ENCODE peak calls at places on chromosomes 13 and 19, in eight cellular contexts. One of them, this sample, is unnamed.

GRCh38 chr13:113649212-113649611 is 8.8 kb downstream of the ATP4B start:
- DNase-seq in brain microvascular endothelial cell: no peak
- DNase-seq in iris pigment epithelial cell: no peak
- DNase-seq in T-helper 2 cell: no peak
- DNase-seq in NCI-H510A: no peak
- DNase-seq in omental fat pad: no peak
- DNase-seq in GOT3: no peak
- DNase-seq in H9: no peak
- DNase-seq in this sample: no peak

GRCh38 chr13:25660996-25661395 is 289.2 kb downstream of the ATP8A2 start:
- DNase-seq in brain microvascular endothelial cell: no peak
- DNase-seq in iris pigment epithelial cell: no peak
- DNase-seq in T-helper 2 cell: no peak
- DNase-seq in NCI-H510A: no peak
- DNase-seq in omental fat pad: no peak
- DNase-seq in GOT3: no peak
- DNase-seq in H9: no peak
- DNase-seq in this sample: no peak

GRCh38 chr19:4456843-4457653 is 546 bp downstream of the UBXN6 start:
- DNase-seq in brain microvascular endothelial cell: peak; percentile 22
- DNase-seq in iris pigment epithelial cell: peak; percentile 53
- DNase-seq in T-helper 2 cell: peak; percentile 2
- DNase-seq in NCI-H510A: peak; percentile 71
- DNase-seq in omental fat pad: no peak
- DNase-seq in GOT3: no peak
- DNase-seq in H9: peak; percentile 71
- DNase-seq in this sample: peak; percentile 77

GRCh38 chr19:888615-889385 is 4.2 kb downstream of the MED16 start:
- DNase-seq in brain microvascular endothelial cell: no peak
- DNase-seq in iris pigment epithelial cell: no peak
- DNase-seq in T-helper 2 cell: no peak
- DNase-seq in NCI-H510A: no peak
- DNase-seq in omental fat pad: no peak
- DNase-seq in GOT3: no peak
- DNase-seq in H9: no peak
- DNase-seq in this sample: no peak

GRCh38 chr19:898663-899062 is 5.4 kb downstream of the RNU6-9 start:
- DNase-seq in brain microvascular endothelial cell: no peak
- DNase-seq in iris pigment epithelial cell: no peak
- DNase-seq in T-helper 2 cell: no peak
- DNase-seq in NCI-H510A: no peak
- DNase-seq in omental fat pad: no peak
- DNase-seq in GOT3: no peak
- DNase-seq in H9: no peak
- DNase-seq in this sample: no peak

GRCh38 chr13:50762969-50763568 is 80.4 kb downstream of the DLEU7 start:
- DNase-seq in brain microvascular endothelial cell: no peak
- DNase-seq in iris pigment epithelial cell: no peak
- DNase-seq in T-helper 2 cell: no peak
- DNase-seq in NCI-H510A: no peak
- DNase-seq in omental fat pad: no peak
- DNase-seq in GOT3: no peak
- DNase-seq in H9: no peak
- DNase-seq in this sample: no peak

GRCh38 chr13:24396821-24397220 is 87.4 kb downstream of the C1QTNF9 start:
- DNase-seq in brain microvascular endothelial cell: no peak
- DNase-seq in iris pigment epithelial cell: no peak
- DNase-seq in T-helper 2 cell: no peak
- DNase-seq in NCI-H510A: no peak
- DNase-seq in omental fat pad: no peak
- DNase-seq in GOT3: no peak
- DNase-seq in H9: no peak
- DNase-seq in this sample: no peak

GRCh38 chr13:35957996-35958395 is 173.2 kb downstream of the DCLK1 start:
- DNase-seq in brain microvascular endothelial cell: no peak
- DNase-seq in iris pigment epithelial cell: no peak
- DNase-seq in T-helper 2 cell: no peak
- DNase-seq in NCI-H510A: no peak
- DNase-seq in omental fat pad: no peak
- DNase-seq in GOT3: no peak
- DNase-seq in H9: no peak
- DNase-seq in this sample: no peak

GRCh38 chr13:47126432-47126831 is 229.6 kb upstream of the HTR2A start:
- DNase-seq in brain microvascular endothelial cell: no peak
- DNase-seq in iris pigment epithelial cell: peak; percentile 7
- DNase-seq in T-helper 2 cell: no peak
- DNase-seq in NCI-H510A: no peak
- DNase-seq in omental fat pad: no peak
- DNase-seq in GOT3: no peak
- DNase-seq in H9: no peak
- DNase-seq in this sample: no peak

GRCh38 chr13:40476175-40476958 is 190.1 kb downstream of the FOXO1 start:
- DNase-seq in brain microvascular endothelial cell: peak; percentile 24
- DNase-seq in iris pigment epithelial cell: no peak
- DNase-seq in T-helper 2 cell: no peak
- DNase-seq in NCI-H510A: no peak
- DNase-seq in omental fat pad: no peak
- DNase-seq in GOT3: no peak
- DNase-seq in H9: no peak
- DNase-seq in this sample: no peak

GRCh38 chr19:15241259-15241658 is 9.0 kb upstream of the EPHX3 start:
- DNase-seq in brain microvascular endothelial cell: no peak
- DNase-seq in iris pigment epithelial cell: no peak
- DNase-seq in T-helper 2 cell: no peak
- DNase-seq in NCI-H510A: no peak
- DNase-seq in omental fat pad: no peak
- DNase-seq in GOT3: no peak
- DNase-seq in H9: no peak
- DNase-seq in this sample: no peak

GRCh38 chr19:4374451-4375163 is 25.7 kb downstream of the SH3GL1 start:
- DNase-seq in brain microvascular endothelial cell: peak; percentile 63
- DNase-seq in iris pigment epithelial cell: peak; percentile 76
- DNase-seq in T-helper 2 cell: no peak
- DNase-seq in NCI-H510A: no peak
- DNase-seq in omental fat pad: peak; percentile 49
- DNase-seq in GOT3: peak; percentile 44
- DNase-seq in H9: peak; percentile 59
- DNase-seq in this sample: no peak

GRCh38 chr19:54451331-54451871 is 2.4 kb downstream of the LENG8 start:
- DNase-seq in brain microvascular endothelial cell: peak; percentile 27
- DNase-seq in iris pigment epithelial cell: peak; percentile 31
- DNase-seq in T-helper 2 cell: no peak
- DNase-seq in NCI-H510A: no peak
- DNase-seq in omental fat pad: no peak
- DNase-seq in GOT3: no peak
- DNase-seq in H9: no peak
- DNase-seq in this sample: no peak

GRCh38 chr19:40594251-40594650 is 6.9 kb upstream of the LTBP4 start:
- DNase-seq in brain microvascular endothelial cell: no peak
- DNase-seq in iris pigment epithelial cell: no peak
- DNase-seq in T-helper 2 cell: no peak
- DNase-seq in NCI-H510A: no peak
- DNase-seq in omental fat pad: no peak
- DNase-seq in GOT3: no peak
- DNase-seq in H9: no peak
- DNase-seq in this sample: no peak

GRCh38 chr13:20714161-20714560 is 10.7 kb downstream of the IL17D start:
- DNase-seq in brain microvascular endothelial cell: no peak
- DNase-seq in iris pigment epithelial cell: no peak
- DNase-seq in T-helper 2 cell: no peak
- DNase-seq in NCI-H510A: no peak
- DNase-seq in omental fat pad: no peak
- DNase-seq in GOT3: no peak
- DNase-seq in H9: no peak
- DNase-seq in this sample: no peak

GRCh38 chr19:6610934-6611370 is 20.0 kb upstream of the CD70 start:
- DNase-seq in brain microvascular endothelial cell: peak; percentile 59
- DNase-seq in iris pigment epithelial cell: peak; percentile 90
- DNase-seq in T-helper 2 cell: no peak
- DNase-seq in NCI-H510A: no peak
- DNase-seq in omental fat pad: no peak
- DNase-seq in GOT3: no peak
- DNase-seq in H9: no peak
- DNase-seq in this sample: no peak

GRCh38 chr19:10863107-10863700 is 8.1 kb upstream of the CARM1 start:
- DNase-seq in brain microvascular endothelial cell: peak; percentile 69
- DNase-seq in iris pigment epithelial cell: peak; percentile 43
- DNase-seq in T-helper 2 cell: no peak
- DNase-seq in NCI-H510A: no peak
- DNase-seq in omental fat pad: no peak
- DNase-seq in GOT3: no peak
- DNase-seq in H9: no peak
- DNase-seq in this sample: no peak

GRCh38 chr13:53138369-53139036 is 109.9 kb downstream of the OLFM4 start:
- DNase-seq in brain microvascular endothelial cell: peak; percentile 1
- DNase-seq in iris pigment epithelial cell: peak; percentile 59
- DNase-seq in T-helper 2 cell: no peak
- DNase-seq in NCI-H510A: no peak
- DNase-seq in omental fat pad: no peak
- DNase-seq in GOT3: no peak
- DNase-seq in H9: no peak
- DNase-seq in this sample: no peak

GRCh38 chr13:104987621-104988020 is 1547.8 kb downstream of the EFNB2 start:
- DNase-seq in brain microvascular endothelial cell: no peak
- DNase-seq in iris pigment epithelial cell: no peak
- DNase-seq in T-helper 2 cell: no peak
- DNase-seq in NCI-H510A: no peak
- DNase-seq in omental fat pad: no peak
- DNase-seq in GOT3: no peak
- DNase-seq in H9: no peak
- DNase-seq in this sample: no peak

GRCh38 chr19:16030964-16031871 is 45.1 kb upstream of the TPM4 start:
- DNase-seq in brain microvascular endothelial cell: no peak
- DNase-seq in iris pigment epithelial cell: no peak
- DNase-seq in T-helper 2 cell: no peak
- DNase-seq in NCI-H510A: no peak
- DNase-seq in omental fat pad: no peak
- DNase-seq in GOT3: no peak
- DNase-seq in H9: peak; percentile 8
- DNase-seq in this sample: no peak

GRCh38 chr19:16117594-16118033 is 5.9 kb downstream of the RAB8A start:
- DNase-seq in brain microvascular endothelial cell: no peak
- DNase-seq in iris pigment epithelial cell: no peak
- DNase-seq in T-helper 2 cell: no peak
- DNase-seq in NCI-H510A: no peak
- DNase-seq in omental fat pad: no peak
- DNase-seq in GOT3: no peak
- DNase-seq in H9: peak; percentile 51
- DNase-seq in this sample: no peak

GRCh38 chr13:87259479-87260083 is 411.6 kb upstream of the SLITRK5 start:
- DNase-seq in brain microvascular endothelial cell: no peak
- DNase-seq in iris pigment epithelial cell: peak; percentile 17
- DNase-seq in T-helper 2 cell: no peak
- DNase-seq in NCI-H510A: no peak
- DNase-seq in omental fat pad: no peak
- DNase-seq in GOT3: no peak
- DNase-seq in H9: peak; percentile 76
- DNase-seq in this sample: peak; percentile 58

GRCh38 chr13:32409561-32410440 is 18.1 kb downstream of the N4BP2L1 start:
- DNase-seq in brain microvascular endothelial cell: peak; percentile 50
- DNase-seq in iris pigment epithelial cell: peak; percentile 35
- DNase-seq in T-helper 2 cell: no peak
- DNase-seq in NCI-H510A: no peak
- DNase-seq in omental fat pad: no peak
- DNase-seq in GOT3: no peak
- DNase-seq in H9: peak; percentile 83
- DNase-seq in this sample: peak; percentile 27

GRCh38 chr19:51607077-51607476 is 23.1 kb downstream of the SIGLEC5 start:
- DNase-seq in brain microvascular endothelial cell: no peak
- DNase-seq in iris pigment epithelial cell: no peak
- DNase-seq in T-helper 2 cell: no peak
- DNase-seq in NCI-H510A: no peak
- DNase-seq in omental fat pad: no peak
- DNase-seq in GOT3: no peak
- DNase-seq in H9: no peak
- DNase-seq in this sample: no peak

GRCh38 chr19:19033426-19034203 is at the start of the genes ARMC6 and SUGP2:
- DNase-seq in brain microvascular endothelial cell: peak; percentile 74
- DNase-seq in iris pigment epithelial cell: peak; percentile 85
- DNase-seq in T-helper 2 cell: peak; percentile 91
- DNase-seq in NCI-H510A: peak; percentile 65
- DNase-seq in omental fat pad: peak; percentile 58
- DNase-seq in GOT3: peak; percentile 89
- DNase-seq in H9: peak; percentile 90
- DNase-seq in this sample: peak; percentile 99

GRCh38 chr13:113378825-113379224 is 14.9 kb upstream of the GRTP1 start:
- DNase-seq in brain microvascular endothelial cell: no peak
- DNase-seq in iris pigment epithelial cell: no peak
- DNase-seq in T-helper 2 cell: no peak
- DNase-seq in NCI-H510A: no peak
- DNase-seq in omental fat pad: no peak
- DNase-seq in GOT3: no peak
- DNase-seq in H9: no peak
- DNase-seq in this sample: no peak

GRCh38 chr19:9848060-9848459 is 12.9 kb downstream of the PIN1 start:
- DNase-seq in brain microvascular endothelial cell: no peak
- DNase-seq in iris pigment epithelial cell: no peak
- DNase-seq in T-helper 2 cell: no peak
- DNase-seq in NCI-H510A: no peak
- DNase-seq in omental fat pad: no peak
- DNase-seq in GOT3: no peak
- DNase-seq in H9: peak; percentile 65
- DNase-seq in this sample: peak; percentile 53

GRCh38 chr19:50495020-50495531 is 15.9 kb downstream of the JOSD2 start:
- DNase-seq in brain microvascular endothelial cell: no peak
- DNase-seq in iris pigment epithelial cell: no peak
- DNase-seq in T-helper 2 cell: no peak
- DNase-seq in NCI-H510A: no peak
- DNase-seq in omental fat pad: no peak
- DNase-seq in GOT3: no peak
- DNase-seq in H9: no peak
- DNase-seq in this sample: no peak

GRCh38 chr19:47028372-47028672 is 8.7 kb downstream of the NPAS1 start:
- DNase-seq in brain microvascular endothelial cell: no peak
- DNase-seq in iris pigment epithelial cell: no peak
- DNase-seq in T-helper 2 cell: no peak
- DNase-seq in NCI-H510A: no peak
- DNase-seq in omental fat pad: no peak
- DNase-seq in GOT3: no peak
- DNase-seq in H9: peak; percentile 61
- DNase-seq in this sample: no peak

GRCh38 chr13:93450226-93450625 is 223.6 kb downstream of the GPC6 start:
- DNase-seq in brain microvascular endothelial cell: no peak
- DNase-seq in iris pigment epithelial cell: peak; percentile 45
- DNase-seq in T-helper 2 cell: no peak
- DNase-seq in NCI-H510A: no peak
- DNase-seq in omental fat pad: no peak
- DNase-seq in GOT3: no peak
- DNase-seq in H9: no peak
- DNase-seq in this sample: no peak

GRCh38 chr19:16371540-16371986 is 46.9 kb downstream of the KLF2 start:
- DNase-seq in brain microvascular endothelial cell: no peak
- DNase-seq in iris pigment epithelial cell: no peak
- DNase-seq in T-helper 2 cell: peak; percentile 96
- DNase-seq in NCI-H510A: no peak
- DNase-seq in omental fat pad: no peak
- DNase-seq in GOT3: no peak
- DNase-seq in H9: no peak
- DNase-seq in this sample: no peak

GRCh38 chr13:36872621-36873020 is 47.4 kb downstream of the SMAD9 start:
- DNase-seq in brain microvascular endothelial cell: no peak
- DNase-seq in iris pigment epithelial cell: no peak
- DNase-seq in T-helper 2 cell: no peak
- DNase-seq in NCI-H510A: no peak
- DNase-seq in omental fat pad: no peak
- DNase-seq in GOT3: no peak
- DNase-seq in H9: peak; percentile 51
- DNase-seq in this sample: no peak

GRCh38 chr19:38691938-38692457 is 44.5 kb downstream of the ACTN4 start:
- DNase-seq in brain microvascular endothelial cell: peak; percentile 97
- DNase-seq in iris pigment epithelial cell: peak; percentile 98
- DNase-seq in T-helper 2 cell: no peak
- DNase-seq in NCI-H510A: no peak
- DNase-seq in omental fat pad: no peak
- DNase-seq in GOT3: no peak
- DNase-seq in H9: no peak
- DNase-seq in this sample: no peak

GRCh38 chr13:63741029-63741813 is 2325.6 kb upstream of the PCDH20 start:
- DNase-seq in brain microvascular endothelial cell: no peak
- DNase-seq in iris pigment epithelial cell: no peak
- DNase-seq in T-helper 2 cell: no peak
- DNase-seq in NCI-H510A: no peak
- DNase-seq in omental fat pad: no peak
- DNase-seq in GOT3: no peak
- DNase-seq in H9: peak; percentile 14
- DNase-seq in this sample: no peak

This sample was measured in HEK293T.